ENCODE peak calls at places on chromosome 21, in five cellular contexts. Y, F, R, W and P are unnamed samples. For H3K36me3, the result is how much of the 10 kb centered on the place peaks cover.

GRCh38 chr21:40706806-40707205 is 140.2 kb downstream of the DSCAM start:
- DNase-seq in Y (no peak), F (no peak), W (no peak), R (no peak), P (no peak)

GRCh38 chr21:20997633-20998455 is at the start of gene NCAM2:
- DNase-seq in R (peak), W (peak), Y (peak), F (peak), P (no peak)

GRCh38 chr21:41678016-41678935 is 88.6 kb downstream of the RIPK4 start:
- DNase-seq in Y (peak), W (peak), F (peak), R (peak), P (no peak)

GRCh38 chr21:17334478-17334877 is 178.4 kb upstream of the CXADR start:
- DNase-seq in Y (no peak), R (no peak), W (no peak), F (no peak), P (no peak)

GRCh38 chr21:41168391-41169257 is 664 bp downstream of the BACE2 start:
- DNase-seq in Y (peak), F (peak), R (peak), W (peak), P (peak)

GRCh38 chr21:18759751-18760161 is 356.2 kb upstream of the TMPRSS15 start:
- DNase-seq in F (no peak), Y (no peak), R (no peak), W (no peak), P (no peak)

GRCh38 chr21:42162831-42163510 is 56.0 kb upstream of the ABCG1 start:
- DNase-seq in Y (no peak), F (peak), W (no peak), R (no peak), P (peak)

GRCh38 chr21:19541612-19542011 is 1138.0 kb upstream of the TMPRSS15 start:
- DNase-seq in W (no peak), F (no peak), R (peak), Y (no peak), P (no peak)

GRCh38 chr21:25369524-25370300 is 237.6 kb downstream of the MRPL39 start:
- DNase-seq in W (no peak), R (no peak), Y (no peak), F (no peak), P (no peak)

GRCh38 chr21:31564439-31564838 is 95.1 kb upstream of the SOD1 start:
- DNase-seq in R (no peak), W (no peak), F (peak), Y (no peak), P (no peak)

GRCh38 chr21:43312751-43313169 is 114.2 kb downstream of the SIK1 start:
- DNase-seq in W (no peak), Y (no peak), R (no peak), F (peak), P (no peak)

GRCh38 chr21:18298228-18298627 is 53.6 kb downstream of the CHODL start:
- DNase-seq in W (no peak), F (peak), Y (no peak), R (no peak), P (no peak)

GRCh38 chr21:27694667-27695066 is 727.8 kb upstream of the ADAMTS5 start:
- DNase-seq in Y (no peak), W (no peak), F (no peak), R (no peak), P (no peak)

GRCh38 chr21:29168874-29169273 is 38.4 kb downstream of the MAP3K7CL start:
- DNase-seq in R (peak), Y (no peak), F (no peak), W (no peak), P (no peak)

GRCh38 chr21:36463991-36464390 is 15.9 kb downstream of the CLDN14 start:
- DNase-seq in F (no peak), R (no peak), Y (no peak), W (peak), P (no peak)

GRCh38 chr21:17463441-17463840 is 49.4 kb upstream of the CXADR start:
- DNase-seq in R (no peak), Y (no peak), W (no peak), F (no peak), P (no peak)

GRCh38 chr21:35019631-35020032 is 29.5 kb downstream of the RUNX1 start:
- DNase-seq in F (peak), Y (peak), W (no peak), R (peak), P (no peak)

GRCh38 chr21:42456457-42456856 is 39.6 kb downstream of the RSPH1 start:
- DNase-seq in R (peak), W (no peak), Y (no peak), F (peak), P (no peak)

GRCh38 chr21:41677671-41678015 is 89.2 kb downstream of the RIPK4 start:
- DNase-seq in W (peak), R (no peak), Y (no peak), F (peak), P (no peak)

GRCh38 chr21:18384771-18385170 is 18.8 kb downstream of the TMPRSS15 start:
- DNase-seq in R (peak), Y (no peak), F (no peak), W (no peak), P (no peak)

GRCh38 chr21:27545754-27546349 is 579.0 kb upstream of the ADAMTS5 start:
- DNase-seq in F (no peak), R (no peak), Y (no peak), W (no peak), P (no peak)

GRCh38 chr21:31911138-31911907 is 38.5 kb downstream of the HUNK start:
- DNase-seq in W (no peak), R (no peak), Y (no peak), F (peak), P (no peak)

GRCh38 chr21:31570824-31571425 is 88.6 kb upstream of the SOD1 start:
- DNase-seq in F (no peak), Y (no peak), R (no peak), W (no peak), P (no peak)

GRCh38 chr21:17003221-17003620 is 509.6 kb upstream of the CXADR start:
- DNase-seq in F (no peak), R (no peak), Y (no peak), W (no peak), P (no peak)

GRCh38 chr21:43311303-43311817 is 115.6 kb downstream of the SIK1 start:
- DNase-seq in Y (no peak), W (no peak), R (peak), F (no peak), P (no peak)

GRCh38 chr21:29232601-29233541 is 65.9 kb upstream of the BACH1 start:
- DNase-seq in F (no peak), Y (no peak), W (no peak), R (no peak), P (no peak)

GRCh38 chr21:23463365-23463764 is 2143.9 kb downstream of the MRPL39 start:
- DNase-seq in W (no peak), Y (no peak), F (no peak), R (no peak), P (no peak)

GRCh38 chr21:34935868-34936267 is 113.2 kb downstream of the RUNX1 start:
- DNase-seq in R (no peak), F (no peak), Y (no peak), W (no peak), P (no peak)

GRCh38 chr21:29206445-29206844 is 76.0 kb downstream of the MAP3K7CL start:
- DNase-seq in R (no peak), W (no peak), F (no peak), Y (no peak), P (no peak)

GRCh38 chr21:28228624-28228995 is 764.1 kb downstream of the LTN1 start:
- DNase-seq in Y (no peak), F (no peak), W (no peak), R (no peak), P (no peak)

GRCh38 chr21:41895643-41896493 is 16.7 kb upstream of the PRDM15 start:
- DNase-seq in Y (no peak), F (peak), R (no peak), W (no peak), P (no peak)

GRCh38 chr21:29499734-29500343 is 201.1 kb downstream of the BACH1 start:
- DNase-seq in W (no peak), Y (no peak), F (peak), R (no peak), P (no peak)

GRCh38 chr21:42844411-42845113 is 34.8 kb downstream of the WDR4 start:
- DNase-seq in W (peak), R (no peak), F (peak), Y (peak), P (no peak)

GRCh38 chr21:31442339-31442738 is 98.3 kb upstream of the TIAM1 start:
- DNase-seq in R (no peak), W (no peak), Y (no peak), F (no peak), P (no peak)

GRCh38 chr21:43341349-43342163 is 85.4 kb downstream of the SIK1 start:
- DNase-seq in W (no peak), Y (no peak), R (no peak), F (no peak), P (no peak)

GRCh38 chr21:42117229-42118048 is 46.3 kb downstream of the UMODL1 start:
- DNase-seq in R (peak), W (peak), F (peak), Y (peak), P (peak)

GRCh38 chr21:35096959-35097358 is 47.9 kb upstream of the RUNX1 start:
- DNase-seq in W (no peak), R (no peak), F (no peak), Y (no peak), P (no peak)

GRCh38 chr21:32120231-32120630 is 158.6 kb downstream of the MIS18A start:
- DNase-seq in F (no peak), R (no peak), W (no peak), Y (no peak), P (no peak)

GRCh38 chr21:35963920-35964451 is 96.3 kb downstream of the SETD4 start:
- DNase-seq in Y (no peak), R (no peak), F (no peak), W (no peak), P (no peak)

GRCh38 chr21:29133241-29133640 is 2.8 kb downstream of the MAP3K7CL start:
- DNase-seq in Y (no peak), W (no peak), F (no peak), R (no peak), P (no peak)

GRCh38 chr21:37516998-37517397 is 150.4 kb downstream of the DYRK1A start:
- DNase-seq in Y (no peak), R (no peak), W (no peak), F (no peak), P (no peak)
- H3K36me3 ChIP-seq in Y (under half), R (under half), W (under half), F (half or more), P (under half)

GRCh38 chr21:44802396-44803153 is 955 bp upstream of the UBE2G2 start:
- DNase-seq in R (peak), Y (no peak), W (no peak), F (peak), P (no peak)

GRCh38 chr21:44805226-44805625 is 3.6 kb upstream of the UBE2G2 start:
- DNase-seq in R (no peak), F (no peak), Y (no peak), W (no peak), P (no peak)

GRCh38 chr21:44804762-44805161 is 3.1 kb upstream of the UBE2G2 start:
- DNase-seq in F (peak), Y (no peak), W (no peak), R (no peak), P (no peak)

GRCh38 chr21:44803651-44804050 is 2.0 kb upstream of the UBE2G2 start:
- DNase-seq in R (no peak), F (no peak), Y (no peak), W (no peak), P (no peak)

GRCh38 chr21:44805859-44806258 is 4.2 kb upstream of the UBE2G2 start:
- DNase-seq in W (no peak), R (no peak), F (no peak), Y (no peak), P (no peak)
- H3K36me3 ChIP-seq in W (half or more), R (under half), F (half or more), Y (under half), P (half or more)

DNA sequence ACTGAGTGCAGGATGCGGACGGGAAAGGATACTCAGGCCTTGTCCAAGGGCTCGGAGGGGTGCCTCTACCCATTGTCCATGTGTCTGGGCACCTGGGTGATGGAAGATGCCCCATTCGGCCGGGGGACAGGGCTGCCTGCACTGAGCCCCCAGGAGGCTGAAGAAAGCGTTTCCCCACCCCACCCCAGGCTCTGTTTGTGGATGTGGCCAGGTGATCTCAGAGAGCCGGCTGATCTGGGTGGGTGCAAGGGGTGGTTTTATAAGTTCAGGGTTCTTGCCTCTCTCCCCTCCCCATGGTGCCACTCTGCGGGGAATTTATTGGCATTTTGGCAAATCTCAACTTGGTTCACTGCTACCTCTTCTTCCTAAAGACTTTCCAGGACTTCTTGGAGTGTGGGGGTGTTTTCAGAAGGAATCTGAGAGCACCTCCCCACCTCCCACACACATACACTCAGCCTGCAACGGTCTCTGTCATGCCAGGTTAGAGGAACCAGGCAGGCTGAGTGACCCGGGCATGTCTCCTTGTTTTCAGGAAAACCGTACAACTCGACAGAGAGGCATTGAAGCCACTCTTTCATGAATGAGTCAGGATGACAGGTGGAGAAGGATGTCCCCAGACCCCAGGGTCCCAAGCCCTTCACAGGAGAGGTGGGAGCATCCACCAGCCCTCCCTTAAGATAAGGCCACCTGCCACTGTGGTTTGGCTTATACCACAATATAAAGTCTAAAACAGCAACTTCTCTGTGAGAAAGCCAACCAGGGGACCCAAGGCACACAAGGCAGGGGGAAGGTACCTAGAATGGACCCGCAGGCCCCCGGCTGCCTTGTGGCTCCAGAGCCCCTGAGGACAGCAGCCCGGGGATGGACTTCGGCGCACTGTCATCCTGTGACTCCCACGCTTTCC is 174.9 kb downstream of the ETS2 start:
- DNase-seq in F (no peak), W (no peak), Y (no peak), R (no peak), P (no peak)
- H3K36me3 ChIP-seq in F (under half), W (under half), Y (under half), R (under half), P (under half)

DNA sequence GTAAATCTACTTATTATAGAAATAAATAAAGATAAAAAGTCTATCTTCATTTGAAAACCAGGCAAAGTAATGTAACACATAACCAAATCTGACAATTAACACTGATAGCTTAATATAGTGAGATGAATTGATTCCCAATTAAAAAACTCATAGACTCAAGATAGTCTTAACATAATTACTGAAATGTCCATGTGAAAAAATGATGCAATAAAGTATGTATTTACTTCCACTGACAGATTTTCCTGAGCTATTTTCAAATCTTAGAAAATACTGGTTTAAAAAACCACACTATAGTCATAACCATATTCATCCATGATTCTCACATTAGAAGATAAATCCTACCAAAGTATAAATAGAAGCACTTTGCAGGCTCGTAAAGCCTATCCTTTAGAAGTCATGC is 9.6 kb upstream of the DONSON start:
- DNase-seq in Y (no peak), R (no peak), F (no peak), W (no peak), P (no peak)
- H3K36me3 ChIP-seq in Y (under half), R (under half), F (half or more), W (half or more), P (half or more)

DNA sequence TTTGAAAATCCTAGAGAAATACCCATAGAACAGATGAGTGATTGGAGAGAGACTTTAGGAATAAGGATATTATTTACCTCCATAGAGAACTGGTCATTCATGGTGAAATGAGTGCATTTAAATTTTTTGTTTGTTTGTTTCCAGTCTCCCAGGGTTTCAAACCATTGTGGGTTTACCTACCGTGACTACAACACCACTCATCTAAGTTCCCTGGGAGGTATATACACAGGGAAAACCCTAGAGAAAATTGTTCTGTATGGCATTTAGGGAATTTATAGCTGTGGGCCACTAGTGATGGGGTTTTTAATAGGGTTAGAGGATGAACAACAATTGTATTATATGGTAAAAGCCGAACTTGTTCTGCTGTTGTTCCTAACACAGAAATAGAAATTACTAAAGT is 109.2 kb downstream of the USP25 start:
- DNase-seq in R (no peak), F (no peak), Y (no peak), W (no peak), P (no peak)
- H3K36me3 ChIP-seq in R (under half), F (under half), Y (under half), W (under half), P (under half)

GRCh38 chr21:45504516-45505415 is 37.5 kb downstream of the SLC19A1 start:
- DNase-seq in F (peak), W (peak), R (no peak), Y (no peak), P (peak)

GRCh38 chr21:45506836-45507522 is 35.3 kb downstream of the SLC19A1 start:
- DNase-seq in R (no peak), W (peak), Y (no peak), F (peak), P (peak)

GRCh38 chr21:45505416-45506021 is 36.7 kb downstream of the SLC19A1 start:
- DNase-seq in F (peak), Y (no peak), W (peak), R (peak), P (peak)

GRCh38 chr21:45507523-45507875 is 34.7 kb downstream of the SLC19A1 start:
- DNase-seq in Y (no peak), F (no peak), R (no peak), W (peak), P (peak)

DNA sequence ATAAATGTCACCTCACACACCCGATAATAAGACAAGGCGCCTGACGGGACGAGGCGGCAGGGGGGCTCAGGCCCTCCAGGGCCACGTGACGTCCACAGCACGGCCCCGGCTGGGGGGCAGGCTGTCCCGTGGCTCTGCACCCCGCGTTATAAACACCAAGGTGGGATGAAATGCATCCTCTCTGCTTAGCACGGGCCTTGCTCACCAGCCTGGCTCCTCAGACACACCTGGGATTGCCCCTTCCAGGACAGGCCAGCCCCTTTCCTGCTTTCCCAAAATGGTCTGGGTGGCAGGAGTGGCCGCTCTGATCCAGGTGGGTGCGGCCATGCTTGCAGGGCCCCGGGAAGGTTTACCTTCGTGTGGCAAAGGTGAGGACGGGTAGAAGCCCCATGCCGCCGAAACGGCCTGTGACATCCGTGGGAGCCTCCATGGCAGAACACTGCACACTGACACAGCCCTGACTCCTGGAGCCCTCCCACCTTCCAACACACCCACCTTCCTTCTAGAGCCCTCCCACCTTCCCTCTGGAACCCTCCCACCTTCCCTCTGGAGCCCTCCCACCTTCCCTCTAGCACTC is 35.9 kb downstream of the SLC19A1 start:
- DNase-seq in F (peak), R (no peak), Y (no peak), W (peak), P (no peak)
- H3K36me3 ChIP-seq in F (under half), R (under half), Y (under half), W (half or more), P (half or more)

GRCh38 chr21:15462092-15462491 is 267.7 kb upstream of the USP25 start:
- DNase-seq in F (no peak), R (no peak), W (no peak), Y (no peak), P (no peak)
- H3K36me3 ChIP-seq in F (under half), R (under half), W (under half), Y (under half), P (under half)

GRCh38 chr21:33817663-33818433 is 97.8 kb downstream of the ATP5PO start:
- DNase-seq in Y (no peak), W (no peak), F (no peak), R (no peak), P (no peak)

GRCh38 chr21:33817136-33817535 is 98.5 kb downstream of the ATP5PO start:
- DNase-seq in W (no peak), R (no peak), F (no peak), Y (no peak), P (no peak)

GRCh38 chr21:33813832-33814231 is 101.8 kb downstream of the ATP5PO start:
- DNase-seq in Y (no peak), R (no peak), W (no peak), F (no peak), P (no peak)

GRCh38 chr21:33815153-33815707 is 100.4 kb downstream of the ATP5PO start:
- DNase-seq in R (no peak), Y (no peak), F (no peak), W (no peak), P (no peak)

DNA sequence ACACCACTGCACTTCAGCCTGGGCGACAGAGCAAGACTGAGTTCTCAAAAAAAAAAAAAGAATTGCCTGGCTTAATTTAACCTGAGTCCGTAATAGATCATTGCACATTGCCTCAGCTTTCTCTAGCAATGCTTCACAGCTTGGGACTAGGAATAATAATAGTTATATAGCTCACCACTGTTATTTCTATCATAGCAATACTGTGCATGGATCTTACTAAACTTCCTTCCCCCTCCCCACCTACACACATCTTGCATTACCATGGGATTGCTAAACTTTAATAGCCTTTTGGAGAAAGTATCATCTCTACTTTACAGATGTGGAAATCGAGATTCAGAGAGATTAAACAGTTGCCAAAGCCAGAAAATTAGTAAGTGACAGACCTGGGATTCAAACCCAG is 99.5 kb downstream of the ATP5PO start:
- DNase-seq in R (no peak), Y (no peak), F (no peak), W (no peak), P (no peak)
- H3K36me3 ChIP-seq in R (under half), Y (under half), F (half or more), W (under half), P (under half)